ENCODE peak calls at places on chromosomes 3 and 15, in five cellular contexts. One of them, this sample, is unnamed.

GRCh38 chr3:27559835-27560234 is 75.7 kb upstream of the SLC4A7 start:
- DNase-seq in lower lobe of right lung: no peak
- DNase-seq in fibroblast of the aortic adventitia: peak; percentile 96
- DNase-seq in mammary epithelial cell: peak; percentile 37
- DNase-seq in tibial artery: peak; percentile 74
- DNase-seq in this sample: peak; percentile 71

GRCh38 chr3:42023380-42023779 is 61.5 kb upstream of the ULK4 start:
- DNase-seq in lower lobe of right lung: no peak
- DNase-seq in fibroblast of the aortic adventitia: no peak
- DNase-seq in mammary epithelial cell: no peak
- DNase-seq in tibial artery: no peak
- DNase-seq in this sample: no peak

GRCh38 chr3:170809021-170809974 is 60.7 kb downstream of the RPL22L1 start:
- DNase-seq in lower lobe of right lung: no peak
- DNase-seq in fibroblast of the aortic adventitia: peak; percentile 89
- DNase-seq in mammary epithelial cell: peak; percentile 93
- DNase-seq in tibial artery: no peak
- DNase-seq in this sample: peak; percentile 88

GRCh38 chr3:72123908-72124441 is 339.0 kb upstream of the PROK2 start:
- DNase-seq in lower lobe of right lung: no peak
- DNase-seq in fibroblast of the aortic adventitia: peak; percentile 99
- DNase-seq in mammary epithelial cell: peak; percentile 99
- DNase-seq in tibial artery: peak; percentile 93
- DNase-seq in this sample: peak; percentile 99

GRCh38 chr3:129441782-129442181 is 1.8 kb downstream of the IFT122 start:
- DNase-seq in lower lobe of right lung: no peak
- DNase-seq in fibroblast of the aortic adventitia: peak; percentile 71
- DNase-seq in mammary epithelial cell: no peak
- DNase-seq in tibial artery: peak; percentile 72
- DNase-seq in this sample: no peak

GRCh38 chr3:9565316-9565715 is 11.7 kb upstream of the LHFPL4 start:
- DNase-seq in lower lobe of right lung: no peak
- DNase-seq in fibroblast of the aortic adventitia: no peak
- DNase-seq in mammary epithelial cell: no peak
- DNase-seq in tibial artery: no peak
- DNase-seq in this sample: no peak

GRCh38 chr3:188234172-188234571 is 80.2 kb downstream of the LPP start:
- DNase-seq in lower lobe of right lung: no peak
- DNase-seq in fibroblast of the aortic adventitia: peak; percentile 33
- DNase-seq in mammary epithelial cell: peak; percentile 28
- DNase-seq in tibial artery: no peak
- DNase-seq in this sample: no peak

GRCh38 chr15:75149911-75150709 is 51.6 kb upstream of the C15orf39 start:
- DNase-seq in lower lobe of right lung: no peak
- DNase-seq in fibroblast of the aortic adventitia: peak; percentile 88
- DNase-seq in mammary epithelial cell: peak; percentile 98
- DNase-seq in tibial artery: no peak
- DNase-seq in this sample: peak; percentile 82

GRCh38 chr3:60307800-60308199 is 943.5 kb downstream of the FHIT start:
- DNase-seq in lower lobe of right lung: no peak
- DNase-seq in fibroblast of the aortic adventitia: no peak
- DNase-seq in mammary epithelial cell: no peak
- DNase-seq in tibial artery: no peak
- DNase-seq in this sample: no peak

GRCh38 chr3:15794303-15794771 is 3.4 kb downstream of the ANKRD28 start:
- DNase-seq in lower lobe of right lung: no peak
- DNase-seq in fibroblast of the aortic adventitia: peak; percentile 60
- DNase-seq in mammary epithelial cell: peak; percentile 44
- DNase-seq in tibial artery: no peak
- DNase-seq in this sample: no peak

GRCh38 chr3:31505353-31506048 is 27.2 kb upstream of the STT3B start:
- DNase-seq in lower lobe of right lung: no peak
- DNase-seq in fibroblast of the aortic adventitia: no peak
- DNase-seq in mammary epithelial cell: no peak
- DNase-seq in tibial artery: no peak
- DNase-seq in this sample: no peak

GRCh38 chr3:76585794-76586392 is 454.0 kb upstream of the ROBO2 start:
- DNase-seq in lower lobe of right lung: no peak
- DNase-seq in fibroblast of the aortic adventitia: peak; percentile 1
- DNase-seq in mammary epithelial cell: no peak
- DNase-seq in tibial artery: no peak
- DNase-seq in this sample: peak; percentile 18

GRCh38 chr15:44264148-44264547 is 24.4 kb upstream of the GOLM2 start:
- DNase-seq in lower lobe of right lung: no peak
- DNase-seq in fibroblast of the aortic adventitia: no peak
- DNase-seq in mammary epithelial cell: no peak
- DNase-seq in tibial artery: no peak
- DNase-seq in this sample: no peak

GRCh38 chr15:44261007-44261706 is 27.4 kb upstream of the GOLM2 start:
- DNase-seq in lower lobe of right lung: no peak
- DNase-seq in fibroblast of the aortic adventitia: no peak
- DNase-seq in mammary epithelial cell: peak; percentile 6
- DNase-seq in tibial artery: no peak
- DNase-seq in this sample: no peak

GRCh38 chr15:44265757-44266156 is 22.8 kb upstream of the GOLM2 start:
- DNase-seq in lower lobe of right lung: no peak
- DNase-seq in fibroblast of the aortic adventitia: no peak
- DNase-seq in mammary epithelial cell: no peak
- DNase-seq in tibial artery: no peak
- DNase-seq in this sample: no peak
- TF ChIP-seq CTCF in lower lobe of right lung: no peak
- TF ChIP-seq CTCF in fibroblast of the aortic adventitia: no peak
- TF ChIP-seq CTCF in mammary epithelial cell: peak; percentile 12
- TF ChIP-seq CTCF in tibial artery: no peak
- TF ChIP-seq CTCF in this sample: no peak

GRCh38 chr15:67833504-67834248 is 6.2 kb downstream of the RNU6-1 start:
- DNase-seq in lower lobe of right lung: no peak
- DNase-seq in fibroblast of the aortic adventitia: no peak
- DNase-seq in mammary epithelial cell: no peak
- DNase-seq in tibial artery: peak; percentile 71
- DNase-seq in this sample: peak; percentile 46
- H3K4me3 ChIP-seq in lower lobe of right lung: peak overlapping the region; percentile 55
- H3K4me3 ChIP-seq in fibroblast of the aortic adventitia: no peak overlapping the region
- H3K4me3 ChIP-seq in mammary epithelial cell: peak overlapping the region; percentile 15
- H3K4me3 ChIP-seq in tibial artery: peak overlapping the region; percentile 37
- H3K4me3 ChIP-seq in this sample: no peak overlapping the region

GRCh38 chr3:143348486-143349327 is 229.1 kb downstream of the CHST2 start:
- DNase-seq in lower lobe of right lung: no peak
- DNase-seq in fibroblast of the aortic adventitia: no peak
- DNase-seq in mammary epithelial cell: no peak
- DNase-seq in tibial artery: no peak
- DNase-seq in this sample: no peak
- TF ChIP-seq CTCF in lower lobe of right lung: no peak
- TF ChIP-seq CTCF in fibroblast of the aortic adventitia: no peak
- TF ChIP-seq CTCF in mammary epithelial cell: no peak
- TF ChIP-seq CTCF in tibial artery: no peak
- TF ChIP-seq CTCF in this sample: no peak

GRCh38 chr15:55915876-55916567 is 77.4 kb downstream of the NEDD4 start:
- DNase-seq in lower lobe of right lung: no peak
- DNase-seq in fibroblast of the aortic adventitia: peak; percentile 66
- DNase-seq in mammary epithelial cell: no peak
- DNase-seq in tibial artery: no peak
- DNase-seq in this sample: peak; percentile 67

GRCh38 chr15:55916666-55917409 is 76.6 kb downstream of the NEDD4 start:
- DNase-seq in lower lobe of right lung: no peak
- DNase-seq in fibroblast of the aortic adventitia: peak; percentile 81
- DNase-seq in mammary epithelial cell: peak; percentile 87
- DNase-seq in tibial artery: no peak
- DNase-seq in this sample: peak; percentile 91

GRCh38 chr15:55912982-55913381 is 80.4 kb downstream of the NEDD4 start:
- DNase-seq in lower lobe of right lung: no peak
- DNase-seq in fibroblast of the aortic adventitia: no peak
- DNase-seq in mammary epithelial cell: no peak
- DNase-seq in tibial artery: no peak
- DNase-seq in this sample: no peak

GRCh38 chr15:55915221-55915620 is 78.2 kb downstream of the NEDD4 start:
- DNase-seq in lower lobe of right lung: no peak
- DNase-seq in fibroblast of the aortic adventitia: peak; percentile 22
- DNase-seq in mammary epithelial cell: no peak
- DNase-seq in tibial artery: no peak
- DNase-seq in this sample: no peak

GRCh38 chr15:55914446-55914845 is 79.0 kb downstream of the NEDD4 start:
- DNase-seq in lower lobe of right lung: no peak
- DNase-seq in fibroblast of the aortic adventitia: peak; percentile 42
- DNase-seq in mammary epithelial cell: no peak
- DNase-seq in tibial artery: no peak
- DNase-seq in this sample: no peak
- H3K4me3 ChIP-seq in lower lobe of right lung: no peak overlapping the region
- H3K4me3 ChIP-seq in fibroblast of the aortic adventitia: peak overlapping the region; percentile 37
- H3K4me3 ChIP-seq in mammary epithelial cell: peak overlapping the region; percentile 53
- H3K4me3 ChIP-seq in tibial artery: no peak overlapping the region
- H3K4me3 ChIP-seq in this sample: peak overlapping the region; percentile 2

DNA sequence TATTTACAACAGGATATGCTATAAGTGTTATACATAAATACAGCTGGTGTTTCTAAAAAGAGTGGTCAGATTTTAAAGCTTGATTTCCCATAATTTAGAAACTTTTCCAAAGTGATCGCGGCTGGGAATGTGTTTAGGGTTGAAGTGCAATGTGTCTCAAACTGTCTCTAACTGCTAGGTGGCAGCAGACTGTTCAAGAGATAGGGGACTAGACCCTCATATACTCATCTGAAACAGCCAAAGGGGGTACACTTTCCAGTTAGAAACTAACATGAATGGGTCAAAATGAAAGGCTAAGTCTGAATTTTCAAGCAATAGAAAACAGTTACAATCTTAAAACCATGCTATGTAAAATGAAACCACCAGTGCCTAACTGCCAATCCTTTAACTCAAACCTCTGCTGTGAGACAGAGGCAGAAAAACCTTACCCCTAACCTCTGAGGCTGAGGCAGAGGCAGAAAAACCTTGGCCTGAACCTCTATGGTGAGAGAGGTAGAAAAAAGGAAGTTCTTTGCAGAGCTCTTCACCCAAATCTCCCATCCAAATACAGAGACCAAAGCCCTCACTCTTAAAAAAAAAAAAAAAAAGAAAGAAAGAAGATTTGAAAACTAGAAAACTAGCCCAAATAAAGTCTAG is 595.9 kb downstream of the NTRK3 start:
- DNase-seq in lower lobe of right lung: no peak
- DNase-seq in fibroblast of the aortic adventitia: no peak
- DNase-seq in mammary epithelial cell: no peak
- DNase-seq in tibial artery: no peak
- DNase-seq in this sample: no peak
- TF ChIP-seq CTCF in lower lobe of right lung: no peak
- TF ChIP-seq CTCF in fibroblast of the aortic adventitia: peak; percentile 36
- TF ChIP-seq CTCF in mammary epithelial cell: no peak
- TF ChIP-seq CTCF in tibial artery: no peak
- TF ChIP-seq CTCF in this sample: no peak

DNA sequence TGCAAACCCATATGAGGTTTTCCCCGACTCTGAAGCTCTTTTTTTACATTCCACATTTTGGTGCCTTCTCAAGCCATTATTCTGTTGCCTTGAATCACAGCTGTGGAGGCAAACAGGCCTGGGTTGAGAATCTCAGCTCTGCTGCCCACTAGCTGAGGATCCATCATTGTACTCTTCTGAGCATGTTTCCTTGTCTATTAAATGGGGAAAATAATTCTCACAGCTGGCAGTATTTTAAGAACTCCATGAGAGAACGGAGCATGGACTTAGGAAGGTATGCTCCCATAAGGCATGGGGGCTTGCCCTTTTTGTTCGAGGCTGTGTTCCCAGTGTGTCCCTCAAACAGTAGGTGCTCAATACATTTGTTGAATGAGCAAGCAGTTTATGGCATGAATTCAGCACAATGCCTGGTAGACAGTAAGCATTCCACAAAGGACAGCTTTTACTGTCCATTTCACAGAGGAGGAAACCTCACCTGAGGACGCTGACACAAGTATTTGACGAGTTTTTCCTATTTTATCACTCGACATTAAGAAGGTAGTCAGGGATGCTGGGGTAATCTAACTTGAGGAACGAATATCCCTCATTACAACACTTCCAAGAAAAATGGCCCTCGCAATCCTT is 2.2 kb upstream of the PTPRG start:
- DNase-seq in lower lobe of right lung: no peak
- DNase-seq in fibroblast of the aortic adventitia: peak; percentile 28
- DNase-seq in mammary epithelial cell: no peak
- DNase-seq in tibial artery: no peak
- DNase-seq in this sample: no peak
- H3K4me3 ChIP-seq in lower lobe of right lung: no peak overlapping the region
- H3K4me3 ChIP-seq in fibroblast of the aortic adventitia: no peak overlapping the region
- H3K4me3 ChIP-seq in mammary epithelial cell: no peak overlapping the region
- H3K4me3 ChIP-seq in tibial artery: peak overlapping the region; percentile 80
- H3K4me3 ChIP-seq in this sample: no peak overlapping the region

GRCh38 chr15:29018406-29018805 is 132.6 kb downstream of the APBA2 start:
- DNase-seq in lower lobe of right lung: no peak
- DNase-seq in fibroblast of the aortic adventitia: no peak
- DNase-seq in mammary epithelial cell: no peak
- DNase-seq in tibial artery: no peak
- DNase-seq in this sample: peak; percentile 10
- TF ChIP-seq CTCF in lower lobe of right lung: no peak
- TF ChIP-seq CTCF in fibroblast of the aortic adventitia: no peak
- TF ChIP-seq CTCF in mammary epithelial cell: no peak
- TF ChIP-seq CTCF in tibial artery: no peak
- TF ChIP-seq CTCF in this sample: peak; percentile 16

GRCh38 chr3:51974277-51974962 is 444 bp upstream of the ABHD14A start:
- DNase-seq in lower lobe of right lung: peak; percentile 69
- DNase-seq in fibroblast of the aortic adventitia: no peak
- DNase-seq in mammary epithelial cell: no peak
- DNase-seq in tibial artery: no peak
- DNase-seq in this sample: no peak

GRCh38 chr3:51974963-51975856 is at the start of gene ABHD14A:
- DNase-seq in lower lobe of right lung: peak; percentile 83
- DNase-seq in fibroblast of the aortic adventitia: peak; percentile 67
- DNase-seq in mammary epithelial cell: peak; percentile 67
- DNase-seq in tibial artery: peak; percentile 86
- DNase-seq in this sample: peak; percentile 77

GRCh38 chr3:51977449-51978142 is 2.7 kb downstream of the ABHD14A start:
- DNase-seq in lower lobe of right lung: no peak
- DNase-seq in fibroblast of the aortic adventitia: no peak
- DNase-seq in mammary epithelial cell: peak; percentile 64
- DNase-seq in tibial artery: no peak
- DNase-seq in this sample: peak; percentile 55

GRCh38 chr3:51978143-51978502 is 3.3 kb downstream of the ABHD14A start:
- DNase-seq in lower lobe of right lung: no peak
- DNase-seq in fibroblast of the aortic adventitia: no peak
- DNase-seq in mammary epithelial cell: no peak
- DNase-seq in tibial artery: no peak
- DNase-seq in this sample: no peak

DNA sequence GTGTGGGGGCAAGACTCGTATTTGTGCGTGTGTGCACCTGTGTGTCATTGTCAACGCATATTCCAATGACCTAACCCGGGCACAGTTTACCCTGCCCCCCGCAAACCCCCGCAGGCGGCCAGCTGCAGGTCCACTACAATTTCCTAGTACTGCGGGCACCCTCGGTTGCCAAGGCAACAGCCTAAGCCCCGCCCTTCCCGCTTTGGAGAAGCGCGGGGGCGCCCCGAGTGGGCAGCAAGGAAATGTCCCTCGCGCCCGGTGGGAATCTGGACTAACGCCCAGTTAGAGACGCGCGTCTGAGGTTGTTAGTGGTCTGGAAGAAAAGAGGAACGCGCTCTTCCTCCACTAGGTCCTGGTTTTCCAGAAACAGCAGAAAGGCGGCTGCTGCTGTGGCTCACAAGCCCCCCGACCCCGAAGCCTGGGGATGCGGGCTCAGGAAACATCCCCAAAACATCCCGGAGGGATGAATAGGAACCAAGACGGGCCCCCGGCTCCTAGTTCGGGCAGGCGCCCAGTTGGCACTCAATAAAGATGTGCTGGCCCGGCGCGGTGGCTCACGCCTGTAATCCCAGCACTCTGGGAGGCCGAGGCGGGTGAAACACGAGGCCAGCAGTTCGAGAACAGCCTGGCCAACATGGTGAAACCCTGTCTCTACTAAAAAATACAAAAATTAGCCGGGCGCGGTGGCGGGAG is 1.1 kb downstream of the ABHD14A start:
- DNase-seq in lower lobe of right lung: peak; percentile 87
- DNase-seq in fibroblast of the aortic adventitia: peak; percentile 49
- DNase-seq in mammary epithelial cell: no peak
- DNase-seq in tibial artery: peak; percentile 90
- DNase-seq in this sample: no peak
- H3K4me3 ChIP-seq in lower lobe of right lung: peak overlapping the region; percentile 88
- H3K4me3 ChIP-seq in fibroblast of the aortic adventitia: peak overlapping the region; percentile 70
- H3K4me3 ChIP-seq in mammary epithelial cell: no peak overlapping the region
- H3K4me3 ChIP-seq in tibial artery: peak overlapping the region; percentile 84
- H3K4me3 ChIP-seq in this sample: no peak overlapping the region